ENCODE peak calls at places on chromosomes 13 and 19, in eight cellular contexts. B is HepG2, M is colonic mucosa, S is GM23248, N is astrocyte, D is K562, U is DND-41, T is IMR-90. K is an unnamed sample.

GRCh38 chr19:45223879-45224278 is 21.3 kb downstream of the EXOC3L2 start:
- DNase-seq in B (no peak), M (no peak), S (no peak), N (no peak), D (no peak), U (no peak), T (no peak), K (no peak)

GRCh38 chr13:113008841-113009240 is 39.8 kb downstream of the MCF2L start:
- DNase-seq in B (no peak), M (no peak), S (no peak), N (no peak), D (no peak), U (no peak), T (no peak), K (no peak)

GRCh38 chr13:113930711-113931637 is 42.9 kb downstream of the C13orf46 start:
- DNase-seq in B (no peak), M (no peak), S (no peak), N (no peak), D (no peak), U (no peak), T (no peak), K (no peak)

GRCh38 chr13:44103721-44104490 is 224.2 kb downstream of the LACC1 start:
- DNase-seq in B (no peak), M (peak; percentile 53), S (no peak), N (no peak), D (no peak), U (no peak), T (no peak), K (no peak)

GRCh38 chr13:100673376-100673830 is 1.2 kb downstream of the TMTC4 start:
- DNase-seq in B (no peak), M (peak; percentile 22), S (no peak), N (no peak), D (peak; percentile 16), U (peak; percentile 27), T (no peak), K (no peak)

GRCh38 chr19:33063356-33064116 is 1.2 kb downstream of the RHPN2 start:
- DNase-seq in B (no peak), M (peak; percentile 86), S (no peak), N (no peak), D (no peak), U (no peak), T (peak; percentile 30), K (peak; percentile 36)

GRCh38 chr19:43699506-43700367 is 16.1 kb upstream of the IRGC start:
- DNase-seq in B (no peak), M (peak; percentile 51), S (peak; percentile 52), N (peak; percentile 43), D (no peak), U (no peak), T (peak; percentile 28), K (no peak)

GRCh38 chr19:1513492-1514294 is 874 bp upstream of the ADAMTSL5 start:
- DNase-seq in B (no peak), M (peak; percentile 63), S (peak; percentile 86), N (no peak), D (peak; percentile 88), U (peak; percentile 47), T (peak; percentile 53), K (peak; percentile 84)

GRCh38 chr19:40716655-40717324 is at the start of the genes COQ8B and ITPKC:
- DNase-seq in B (peak; percentile 95), M (peak; percentile 100), S (peak; percentile 99), N (peak; percentile 91), D (peak; percentile 99), U (peak; percentile 99), T (peak; percentile 96), K (peak; percentile 100)

GRCh38 chr19:32662186-32662585 is 12.8 kb downstream of the ANKRD27 start:
- DNase-seq in B (no peak), M (no peak), S (peak; percentile 72), N (peak; percentile 30), D (no peak), U (no peak), T (peak; percentile 58), K (no peak)

GRCh38 chr13:70630247-70630646 is 522.0 kb upstream of the KLHL1 start:
- DNase-seq in B (no peak), M (no peak), S (no peak), N (no peak), D (no peak), U (no peak), T (no peak), K (no peak)

GRCh38 chr19:3509566-3509989 is 3.5 kb downstream of the FZR1 start:
- DNase-seq in B (no peak), M (no peak), S (peak; percentile 90), N (peak; percentile 86), D (peak; percentile 27), U (no peak), T (peak; percentile 80), K (peak; percentile 24)

GRCh38 chr19:35959040-35959967 is 23.1 kb downstream of the LRFN3 start:
- DNase-seq in B (no peak), M (no peak), S (peak; percentile 68), N (no peak), D (peak; percentile 41), U (no peak), T (no peak), K (peak; percentile 51)

GRCh38 chr19:43148233-43148632 is 38.1 kb downstream of the PSG5 start:
- DNase-seq in B (no peak), M (no peak), S (peak; percentile 83), N (peak; percentile 71), D (no peak), U (no peak), T (peak; percentile 93), K (no peak)

GRCh38 chr13:113119166-113119821 is 3.3 kb upstream of the F10 start:
- DNase-seq in B (no peak), M (no peak), S (no peak), N (no peak), D (no peak), U (no peak), T (no peak), K (no peak)

GRCh38 chr19:37909661-37910199 is 2.7 kb downstream of the SIPA1L3 start:
- DNase-seq in B (no peak), M (no peak), S (no peak), N (no peak), D (no peak), U (no peak), T (no peak), K (no peak)

GRCh38 chr19:37920591-37921450 is 13.8 kb downstream of the SIPA1L3 start:
- DNase-seq in B (peak; percentile 49), M (no peak), S (no peak), N (no peak), D (no peak), U (no peak), T (no peak), K (no peak)

GRCh38 chr19:37914908-37915307 is 7.9 kb downstream of the SIPA1L3 start:
- DNase-seq in B (no peak), M (no peak), S (no peak), N (no peak), D (no peak), U (no peak), T (no peak), K (no peak)
- H3K4me3 ChIP-seq in B (no peak overlapping the region), M (no peak overlapping the region), S (no peak overlapping the region), N (no peak overlapping the region), D (no peak overlapping the region), U (no peak overlapping the region), T (no peak overlapping the region), K (no peak overlapping the region)

DNA sequence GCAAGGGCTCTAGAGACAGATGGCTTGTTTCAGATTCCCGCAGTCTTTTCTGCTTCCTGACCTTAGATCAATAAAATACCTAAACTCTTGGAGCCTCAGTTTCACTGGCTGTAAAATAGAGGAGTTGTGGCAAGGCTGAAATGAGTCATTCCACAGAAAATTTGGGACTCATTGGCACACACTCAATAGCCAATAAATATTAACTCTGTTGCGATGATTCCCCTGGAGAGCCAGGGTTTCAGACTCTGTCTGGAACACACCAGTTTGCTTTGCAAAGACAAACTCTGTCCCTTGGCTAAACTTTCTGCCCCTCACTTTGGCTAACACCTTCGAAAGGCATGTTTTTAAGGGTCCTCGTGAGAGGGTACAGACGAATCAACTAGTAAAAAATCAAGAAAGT is 18.1 kb upstream of the UBE2L5 start:
- DNase-seq in B (no peak), M (no peak), S (no peak), N (no peak), D (no peak), U (no peak), T (no peak), K (no peak)
- H3K4me1 ChIP-seq in B (peaks cover 51% of the 10 kb centered on the region), M (peaks cover 3% of the 10 kb centered on the region), S (peaks cover 10% of the 10 kb centered on the region), N (peaks cover 8% of the 10 kb centered on the region), D (peaks cover 11% of the 10 kb centered on the region), U (no peaks in the 10 kb centered on the region), T (peaks cover 2% of the 10 kb centered on the region), K (peaks cover 35% of the 10 kb centered on the region)

GRCh38 chr19:19618384-19619051 is at the start of gene PBX4:
- DNase-seq in B (no peak), M (peak; percentile 97), S (peak; percentile 95), N (peak; percentile 68), D (peak; percentile 97), U (peak; percentile 99), T (peak; percentile 82), K (peak; percentile 93)
- H3K9ac ChIP-seq in B (no peak within 1 kb of the TSS), M (peak within 1 kb of the TSS; percentile 78), S (peak within 1 kb of the TSS; percentile 66), N (peak within 1 kb of the TSS; percentile 56), D (peak within 1 kb of the TSS; percentile 39), U (peak within 1 kb of the TSS; percentile 71), T (peak within 1 kb of the TSS; percentile 55), K (peak within 1 kb of the TSS; percentile 64)

GRCh38 chr19:54252845-54253244 is 4.2 kb downstream of the LILRB5 start:
- DNase-seq in B (no peak), M (no peak), S (no peak), N (no peak), D (no peak), U (no peak), T (no peak), K (no peak)

GRCh38 chr19:54245936-54246335 is 3.3 kb upstream of the LILRA6 start:
- DNase-seq in B (no peak), M (no peak), S (no peak), N (no peak), D (no peak), U (no peak), T (no peak), K (no peak)

GRCh38 chr19:54248016-54248601 is 5.5 kb upstream of the LILRA6 start:
- DNase-seq in B (no peak), M (no peak), S (peak; percentile 37), N (no peak), D (no peak), U (no peak), T (peak; percentile 26), K (no peak)

GRCh38 chr19:54252243-54252642 is 4.8 kb downstream of the LILRB5 start:
- DNase-seq in B (no peak), M (no peak), S (no peak), N (no peak), D (no peak), U (no peak), T (no peak), K (no peak)

DNA sequence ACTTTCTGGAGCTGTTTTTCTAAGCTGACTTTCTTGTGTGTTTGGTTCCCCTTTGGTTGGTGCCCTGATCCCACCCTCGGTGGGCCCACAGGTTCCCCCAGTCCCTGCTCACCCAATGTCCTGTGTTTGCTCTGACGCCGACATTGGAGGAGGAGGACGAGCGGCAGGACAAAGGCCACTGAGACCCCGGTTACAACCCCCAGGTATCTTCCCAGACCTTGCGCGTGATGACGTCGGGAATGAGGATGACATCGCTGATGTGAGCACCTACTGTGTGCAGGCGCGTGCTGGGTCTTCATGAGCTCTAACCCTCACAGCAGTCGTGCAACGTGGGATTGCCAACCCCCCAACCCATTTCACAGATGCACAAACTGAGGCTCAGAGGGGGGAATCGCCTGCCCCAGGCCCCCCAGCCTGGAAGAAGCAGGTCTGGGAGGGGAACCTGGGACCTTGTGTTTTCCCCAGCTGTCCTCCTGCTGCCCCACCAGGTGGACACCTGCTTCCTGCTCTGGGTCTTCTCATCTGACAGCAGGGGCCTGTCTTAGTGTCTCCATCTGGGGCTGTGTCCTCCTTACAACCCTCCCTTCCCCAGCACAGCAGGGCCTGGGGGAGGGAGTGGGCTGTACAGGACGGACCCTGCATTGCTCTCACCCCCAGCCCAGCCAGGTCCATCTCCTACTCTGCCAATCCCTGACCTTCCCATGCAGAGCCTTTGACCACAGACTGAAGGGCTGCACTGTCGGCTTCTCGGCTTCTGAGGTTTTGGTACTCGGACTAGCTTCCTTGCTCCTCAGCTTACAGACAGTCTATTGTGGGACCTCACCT is 4.7 kb upstream of the LILRA6 start:
- DNase-seq in B (no peak), M (no peak), S (no peak), N (no peak), D (no peak), U (no peak), T (no peak), K (no peak)
- H3K4me3 ChIP-seq in B (no peak overlapping the region), M (no peak overlapping the region), S (no peak overlapping the region), N (no peak overlapping the region), D (no peak overlapping the region), U (no peak overlapping the region), T (no peak overlapping the region), K (no peak overlapping the region)